ENCODE peak calls at places on chromosomes 2 and 18, in five cellular contexts. Q is HCT116, S is sigmoid colon, M is ovary, H is IMR-90. L is an unnamed sample.

GRCh38 chr2:230814616-230815015 is 50.1 kb upstream of the ITM2C start:
- DNase-seq in Q (no peak), S (no peak), M (no peak), H (peak; percentile 47), L (no peak)

GRCh38 chr2:10560626-10561025 is 112.5 kb upstream of the ODC1 start:
- DNase-seq in Q (no peak), S (no peak), M (no peak), H (no peak), L (no peak)

GRCh38 chr18:80108122-80108536 is 933 bp upstream of the ADNP2 start:
- DNase-seq in Q (no peak), S (no peak), M (peak; percentile 50), H (no peak), L (no peak)

GRCh38 chr2:42859006-42859552 is 66.7 kb upstream of the HAAO start:
- DNase-seq in Q (peak; percentile 69), S (peak; percentile 63), M (peak; percentile 69), H (peak; percentile 81), L (peak; percentile 88)

GRCh38 chr18:55405655-55406373 is 182.2 kb downstream of the TCF4 start:
- DNase-seq in Q (no peak), S (peak; percentile 92), M (peak; percentile 95), H (peak; percentile 95), L (peak; percentile 95)

GRCh38 chr18:75754433-75754832 is 326.9 kb upstream of the SMIM21 start:
- DNase-seq in Q (no peak), S (no peak), M (no peak), H (no peak), L (no peak)

GRCh38 chr2:207133862-207134519 is 31.8 kb downstream of the KLF7 start:
- DNase-seq in Q (no peak), S (peak; percentile 93), M (peak; percentile 73), H (peak; percentile 89), L (peak; percentile 76)

GRCh38 chr18:21327101-21327500 is 85.1 kb downstream of the GREB1L start:
- DNase-seq in Q (no peak), S (no peak), M (no peak), H (no peak), L (no peak)

GRCh38 chr18:69490813-69491212 is 90.1 kb downstream of the DOK6 start:
- DNase-seq in Q (no peak), S (no peak), M (no peak), H (peak; percentile 75), L (no peak)

GRCh38 chr18:26656944-26657536 is 108.7 kb upstream of the KCTD1 start:
- DNase-seq in Q (no peak), S (peak; percentile 84), M (peak; percentile 84), H (peak; percentile 36), L (peak; percentile 66)

GRCh38 chr18:12295389-12296086 is 12.5 kb upstream of the TUBB6 start:
- DNase-seq in Q (no peak), S (peak; percentile 53), M (no peak), H (peak; percentile 28), L (no peak)

GRCh38 chr18:28127763-28128737 is 48.9 kb downstream of the CDH2 start:
- DNase-seq in Q (no peak), S (no peak), M (no peak), H (peak; percentile 34), L (no peak)

GRCh38 chr2:118013221-118013723 is 598 bp downstream of the CCDC93 start:
- DNase-seq in Q (no peak), S (peak; percentile 69), M (peak; percentile 55), H (no peak), L (peak; percentile 55)

GRCh38 chr18:54192415-54192814 is 32.1 kb downstream of the MBD2 start:
- DNase-seq in Q (no peak), S (no peak), M (no peak), H (no peak), L (no peak)

GRCh38 chr2:36618381-36618780 is 20.4 kb upstream of the FEZ2 start:
- DNase-seq in Q (peak; percentile 81), S (no peak), M (no peak), H (peak; percentile 82), L (peak; percentile 82)

GRCh38 chr2:83071352-83071751 is 1387.7 kb downstream of the SUCLG1 start:
- DNase-seq in Q (no peak), S (no peak), M (no peak), H (no peak), L (no peak)

GRCh38 chr2:98422449-98422848 is 22.2 kb upstream of the INPP4A start:
- DNase-seq in Q (no peak), S (no peak), M (no peak), H (no peak), L (no peak)

GRCh38 chr2:232878855-232879617 is 9.0 kb downstream of the SNORC start:
- DNase-seq in Q (no peak), S (peak; percentile 40), M (no peak), H (no peak), L (no peak)

GRCh38 chr2:27703638-27704341 is 40.1 kb downstream of the SLC4A1AP start:
- DNase-seq in Q (peak; percentile 71), S (peak; percentile 90), M (peak; percentile 87), H (peak; percentile 96), L (peak; percentile 94)

GRCh38 chr2:30580394-30580793 is 133.3 kb downstream of the LCLAT1 start:
- DNase-seq in Q (no peak), S (no peak), M (no peak), H (no peak), L (no peak)

GRCh38 chr2:98505991-98506664 is 61.5 kb downstream of the INPP4A start:
- DNase-seq in Q (no peak), S (peak; percentile 30), M (no peak), H (no peak), L (peak; percentile 13)

GRCh38 chr18:48264508-48264907 is 144.7 kb downstream of the ZBTB7C start:
- DNase-seq in Q (no peak), S (no peak), M (no peak), H (no peak), L (no peak)

GRCh38 chr2:30234180-30234971 is 3.0 kb downstream of the LBH start:
- DNase-seq in Q (no peak), S (peak; percentile 77), M (no peak), H (peak; percentile 96), L (peak; percentile 38)

DNA sequence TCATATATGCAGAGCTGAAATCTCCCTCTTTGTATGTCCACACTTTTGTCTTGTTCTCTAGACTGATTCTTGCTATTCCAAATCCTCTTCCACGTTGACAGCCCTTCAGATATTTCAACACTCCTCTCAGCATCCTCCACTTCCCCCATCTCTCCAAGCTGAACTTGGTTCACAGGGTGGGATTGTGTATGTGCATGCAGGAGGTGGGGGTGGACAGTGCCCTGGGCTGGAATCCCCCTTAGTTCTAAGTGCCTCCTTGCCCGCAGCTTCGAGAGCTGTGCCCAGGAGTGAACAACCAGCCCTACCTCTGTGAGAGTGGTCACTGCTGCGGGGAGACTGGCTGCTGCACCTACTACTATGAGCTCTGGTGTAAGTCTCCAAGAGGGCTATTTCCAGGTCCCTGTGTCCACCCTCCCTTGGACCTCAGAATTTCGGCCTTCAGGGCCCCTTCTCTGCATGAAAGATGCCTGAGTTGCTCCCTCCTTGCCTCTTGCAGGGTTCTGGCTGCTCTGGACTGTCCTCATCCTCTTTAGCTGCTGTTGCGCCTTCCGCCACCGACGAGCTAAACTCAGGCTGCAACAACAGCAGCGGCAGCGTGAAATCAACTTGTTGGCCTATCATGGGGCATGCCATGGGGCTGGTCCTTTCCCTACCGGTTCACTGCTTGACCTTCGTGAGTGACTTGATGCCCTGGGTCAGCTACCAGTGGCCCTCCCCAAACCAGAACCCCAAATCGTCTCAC is 1.3 kb downstream of the WBP1 start:
- DNase-seq in Q (no peak), S (no peak), M (no peak), H (no peak), L (no peak)
- TF ChIP-seq POLR2A in Q (peak; percentile 9), S (no peak), M (no peak), H (no peak), L (no peak)

GRCh38 chr2:85665264-85665937 is 2.6 kb downstream of the SFTPB start:
- DNase-seq in Q (no peak), S (peak; percentile 42), M (no peak), H (no peak), L (no peak)
- H3K27ac ChIP-seq in Q (no peak overlapping the region), S (no peak overlapping the region), M (no peak overlapping the region), H (no peak overlapping the region), L (no peak overlapping the region)

GRCh38 chr2:156332452-156333273 is at the start of gene NR4A2:
- DNase-seq in Q (peak; percentile 96), S (peak; percentile 97), M (peak; percentile 95), H (peak; percentile 92), L (peak; percentile 92)
- H3K27me3 ChIP-seq in Q (no peaks in the 10 kb centered on the region), S (peaks cover 27% of the 10 kb centered on the region), M (no peaks in the 10 kb centered on the region), H (no peaks in the 10 kb centered on the region), L (no peaks in the 10 kb centered on the region)

DNA sequence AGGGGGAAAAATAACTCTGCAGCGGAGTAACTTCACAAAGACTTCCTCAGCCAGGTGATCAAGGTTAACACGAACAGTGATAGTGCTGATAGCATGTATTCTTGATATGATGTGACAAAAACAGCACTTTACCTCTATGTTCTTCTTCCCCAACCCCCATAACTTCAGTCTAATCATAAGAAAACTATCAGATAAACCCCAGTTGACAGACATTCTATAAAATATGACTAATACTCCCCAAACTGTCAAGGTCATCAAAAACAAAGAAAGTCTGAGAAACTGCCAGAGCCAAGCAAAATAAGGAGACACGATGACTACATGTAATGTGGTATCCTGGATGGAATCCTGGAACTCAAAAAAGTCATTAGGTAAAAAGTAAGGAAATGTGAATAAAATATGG is 30.6 kb downstream of the METTL8 start:
- DNase-seq in Q (no peak), S (no peak), M (no peak), H (peak; percentile 49), L (no peak)
- TF ChIP-seq POLR2A in Q (no peak), S (no peak), M (no peak), H (no peak), L (no peak)

GRCh38 chr2:103401621-103402020 is 639.8 kb downstream of the TMEM182 start:
- DNase-seq in Q (no peak), S (no peak), M (no peak), H (no peak), L (no peak)
- H3K27ac ChIP-seq in Q (no peak overlapping the region), S (no peak overlapping the region), M (no peak overlapping the region), H (no peak overlapping the region), L (no peak overlapping the region)

GRCh38 chr2:119108186-119108585 is 50.4 kb downstream of the C1QL2 start:
- DNase-seq in Q (no peak), S (peak; percentile 21), M (no peak), H (no peak), L (no peak)

GRCh38 chr2:119106301-119106897 is 52.2 kb downstream of the C1QL2 start:
- DNase-seq in Q (no peak), S (peak; percentile 12), M (peak; percentile 61), H (peak; percentile 33), L (peak; percentile 55)

GRCh38 chr2:119104414-119104813 is 54.1 kb downstream of the C1QL2 start:
- DNase-seq in Q (no peak), S (no peak), M (no peak), H (no peak), L (no peak)

GRCh38 chr2:119102964-119103363 is 55.6 kb downstream of the C1QL2 start:
- DNase-seq in Q (no peak), S (no peak), M (no peak), H (no peak), L (no peak)
- H3K27me3 ChIP-seq in Q (no peaks in the 10 kb centered on the region), S (no peaks in the 10 kb centered on the region), M (no peaks in the 10 kb centered on the region), H (no peaks in the 10 kb centered on the region), L (no peaks in the 10 kb centered on the region)

GRCh38 chr2:122755281-122755780 is 999.9 kb downstream of the TSN start:
- DNase-seq in Q (no peak), S (no peak), M (no peak), H (no peak), L (no peak)
- TF ChIP-seq POLR2A in Q (no peak), S (no peak), M (no peak), H (no peak), L (no peak)

GRCh38 chr2:120684691-120685402 is 50.8 kb upstream of the GLI2 start:
- DNase-seq in Q (no peak), S (peak; percentile 61), M (no peak), H (peak; percentile 72), L (no peak)
- H3K27ac ChIP-seq in Q (no peak overlapping the region), S (peak overlapping the region; percentile 60), M (no peak overlapping the region), H (peak overlapping the region; percentile 69), L (no peak overlapping the region)

L was measured in testis.